ENCODE peak calls at places on chromosomes 7 and 10, in five cellular contexts. One of them, this sample, is unnamed.

GRCh38 chr10:1661861-1662260 is 75.5 kb downstream of the ADARB2 start:
- DNase-seq in choroid plexus epithelial cell: no peak
- DNase-seq in fibroblast of the aortic adventitia: no peak
- DNase-seq in bronchial epithelial cell: no peak
- DNase-seq in endothelial cell: no peak
- DNase-seq in this sample: no peak

GRCh38 chr10:73644015-73644743 is 2.9 kb upstream of the MYOZ1 start:
- DNase-seq in endothelial cell: peak; percentile 67
- DNase-seq in bronchial epithelial cell: peak; percentile 61
- DNase-seq in fibroblast of the aortic adventitia: peak; percentile 84
- DNase-seq in choroid plexus epithelial cell: peak; percentile 82
- DNase-seq in this sample: peak; percentile 81

GRCh38 chr7:134535272-134535918 is 8.0 kb downstream of the AKR1B10 start:
- DNase-seq in fibroblast of the aortic adventitia: no peak
- DNase-seq in bronchial epithelial cell: no peak
- DNase-seq in endothelial cell: no peak
- DNase-seq in choroid plexus epithelial cell: no peak
- DNase-seq in this sample: no peak

GRCh38 chr7:18680576-18680975 is 185.0 kb downstream of the HDAC9 start:
- DNase-seq in choroid plexus epithelial cell: no peak
- DNase-seq in endothelial cell: no peak
- DNase-seq in bronchial epithelial cell: no peak
- DNase-seq in fibroblast of the aortic adventitia: no peak
- DNase-seq in this sample: no peak

GRCh38 chr10:96496281-96496925 is 17.3 kb downstream of the TLL2 start:
- DNase-seq in choroid plexus epithelial cell: peak; percentile 57
- DNase-seq in bronchial epithelial cell: no peak
- DNase-seq in fibroblast of the aortic adventitia: peak; percentile 35
- DNase-seq in endothelial cell: peak; percentile 55
- DNase-seq in this sample: no peak

GRCh38 chr7:148773344-148773743 is 74.6 kb downstream of the CUL1 start:
- DNase-seq in fibroblast of the aortic adventitia: no peak
- DNase-seq in endothelial cell: no peak
- DNase-seq in bronchial epithelial cell: no peak
- DNase-seq in choroid plexus epithelial cell: peak; percentile 88
- DNase-seq in this sample: no peak

GRCh38 chr7:1818581-1819200 is 148.6 kb downstream of the ELFN1 start:
- DNase-seq in choroid plexus epithelial cell: no peak
- DNase-seq in bronchial epithelial cell: no peak
- DNase-seq in endothelial cell: no peak
- DNase-seq in fibroblast of the aortic adventitia: no peak
- DNase-seq in this sample: no peak

GRCh38 chr7:48875300-48875916 is 48.9 kb upstream of the CDC14C start:
- DNase-seq in fibroblast of the aortic adventitia: peak; percentile 3
- DNase-seq in endothelial cell: peak; percentile 50
- DNase-seq in bronchial epithelial cell: peak; percentile 52
- DNase-seq in choroid plexus epithelial cell: peak; percentile 62
- DNase-seq in this sample: peak; percentile 26

GRCh38 chr10:3969876-3970666 is 185.1 kb upstream of the KLF6 start:
- DNase-seq in fibroblast of the aortic adventitia: no peak
- DNase-seq in choroid plexus epithelial cell: peak; percentile 43
- DNase-seq in endothelial cell: no peak
- DNase-seq in bronchial epithelial cell: peak; percentile 75
- DNase-seq in this sample: no peak

GRCh38 chr7:145718129-145718528 is 398.5 kb upstream of the CNTNAP2 start:
- DNase-seq in fibroblast of the aortic adventitia: no peak
- DNase-seq in bronchial epithelial cell: no peak
- DNase-seq in choroid plexus epithelial cell: no peak
- DNase-seq in endothelial cell: no peak
- DNase-seq in this sample: no peak

GRCh38 chr7:96920713-96921112 is 84.6 kb upstream of the DLX6 start:
- DNase-seq in choroid plexus epithelial cell: no peak
- DNase-seq in endothelial cell: no peak
- DNase-seq in fibroblast of the aortic adventitia: no peak
- DNase-seq in bronchial epithelial cell: peak; percentile 51
- DNase-seq in this sample: no peak

GRCh38 chr7:2640858-2641257 is 9.1 kb downstream of the TTYH3 start:
- DNase-seq in bronchial epithelial cell: no peak
- DNase-seq in endothelial cell: no peak
- DNase-seq in fibroblast of the aortic adventitia: no peak
- DNase-seq in choroid plexus epithelial cell: no peak
- DNase-seq in this sample: no peak

GRCh38 chr10:104274762-104275721 is 6.1 kb downstream of the GSTO2 start:
- DNase-seq in choroid plexus epithelial cell: peak; percentile 56
- DNase-seq in bronchial epithelial cell: peak; percentile 58
- DNase-seq in fibroblast of the aortic adventitia: peak; percentile 33
- DNase-seq in endothelial cell: peak; percentile 65
- DNase-seq in this sample: peak; percentile 88

GRCh38 chr7:28052933-28053332 is 127.7 kb downstream of the JAZF1 start:
- DNase-seq in fibroblast of the aortic adventitia: peak; percentile 20
- DNase-seq in choroid plexus epithelial cell: peak; percentile 82
- DNase-seq in endothelial cell: no peak
- DNase-seq in bronchial epithelial cell: peak; percentile 75
- DNase-seq in this sample: no peak

GRCh38 chr10:68496072-68496471 is 24.3 kb upstream of the DNA2 start:
- DNase-seq in endothelial cell: no peak
- DNase-seq in fibroblast of the aortic adventitia: no peak
- DNase-seq in choroid plexus epithelial cell: no peak
- DNase-seq in bronchial epithelial cell: no peak
- DNase-seq in this sample: no peak

GRCh38 chr7:68963547-68963946 is 634.7 kb upstream of the AUTS2 start:
- DNase-seq in endothelial cell: no peak
- DNase-seq in fibroblast of the aortic adventitia: peak; percentile 91
- DNase-seq in bronchial epithelial cell: peak; percentile 4
- DNase-seq in choroid plexus epithelial cell: peak; percentile 86
- DNase-seq in this sample: no peak

GRCh38 chr7:133675510-133676218 is 422.8 kb downstream of the EXOC4 start:
- DNase-seq in choroid plexus epithelial cell: no peak
- DNase-seq in endothelial cell: no peak
- DNase-seq in bronchial epithelial cell: peak; percentile 58
- DNase-seq in fibroblast of the aortic adventitia: no peak
- DNase-seq in this sample: no peak

GRCh38 chr7:149489391-149490024 is 8.1 kb downstream of the ZNF746 start:
- DNase-seq in choroid plexus epithelial cell: no peak
- DNase-seq in fibroblast of the aortic adventitia: no peak
- DNase-seq in endothelial cell: no peak
- DNase-seq in bronchial epithelial cell: peak; percentile 5
- DNase-seq in this sample: no peak

GRCh38 chr7:39609462-39610149 is 13.8 kb upstream of the RALA start:
- DNase-seq in bronchial epithelial cell: no peak
- DNase-seq in choroid plexus epithelial cell: no peak
- DNase-seq in fibroblast of the aortic adventitia: no peak
- DNase-seq in endothelial cell: peak; percentile 55
- DNase-seq in this sample: no peak

GRCh38 chr10:77386833-77387232 is 250.8 kb downstream of the KCNMA1 start:
- DNase-seq in choroid plexus epithelial cell: peak; percentile 50
- DNase-seq in bronchial epithelial cell: peak; percentile 37
- DNase-seq in endothelial cell: no peak
- DNase-seq in fibroblast of the aortic adventitia: peak; percentile 57
- DNase-seq in this sample: no peak

GRCh38 chr7:72152171-72153131 is 259.7 kb downstream of the CALN1 start:
- DNase-seq in bronchial epithelial cell: no peak
- DNase-seq in endothelial cell: no peak
- DNase-seq in choroid plexus epithelial cell: no peak
- DNase-seq in fibroblast of the aortic adventitia: no peak
- DNase-seq in this sample: no peak

GRCh38 chr10:86180861-86181260 is 185.7 kb downstream of the GRID1 start:
- DNase-seq in fibroblast of the aortic adventitia: no peak
- DNase-seq in bronchial epithelial cell: no peak
- DNase-seq in endothelial cell: no peak
- DNase-seq in choroid plexus epithelial cell: no peak
- DNase-seq in this sample: no peak

GRCh38 chr10:70323697-70324340 is 40.0 kb upstream of the NPFFR1 start:
- DNase-seq in bronchial epithelial cell: no peak
- DNase-seq in choroid plexus epithelial cell: no peak
- DNase-seq in endothelial cell: no peak
- DNase-seq in fibroblast of the aortic adventitia: no peak
- DNase-seq in this sample: no peak

GRCh38 chr10:100330128-100330527 is at the start of gene PKD2L1:
- DNase-seq in choroid plexus epithelial cell: no peak
- DNase-seq in endothelial cell: no peak
- DNase-seq in fibroblast of the aortic adventitia: no peak
- DNase-seq in bronchial epithelial cell: no peak
- DNase-seq in this sample: no peak

GRCh38 chr7:128157906-128158305 is 83.2 kb upstream of the LEP start:
- DNase-seq in fibroblast of the aortic adventitia: no peak
- DNase-seq in endothelial cell: no peak
- DNase-seq in choroid plexus epithelial cell: no peak
- DNase-seq in bronchial epithelial cell: no peak
- DNase-seq in this sample: no peak

GRCh38 chr7:155198901-155199845 is 98.5 kb upstream of the INSIG1 start:
- DNase-seq in fibroblast of the aortic adventitia: peak; percentile 74
- DNase-seq in bronchial epithelial cell: peak; percentile 58
- DNase-seq in choroid plexus epithelial cell: peak; percentile 42
- DNase-seq in endothelial cell: no peak
- DNase-seq in this sample: no peak

GRCh38 chr10:22761569-22762220 is 47.3 kb upstream of the PIP4K2A start:
- DNase-seq in choroid plexus epithelial cell: no peak
- DNase-seq in bronchial epithelial cell: no peak
- DNase-seq in fibroblast of the aortic adventitia: no peak
- DNase-seq in endothelial cell: no peak
- DNase-seq in this sample: no peak

GRCh38 chr7:111729483-111729882 is 167.2 kb upstream of the IMMP2L start:
- DNase-seq in choroid plexus epithelial cell: no peak
- DNase-seq in bronchial epithelial cell: no peak
- DNase-seq in fibroblast of the aortic adventitia: no peak
- DNase-seq in endothelial cell: no peak
- DNase-seq in this sample: no peak
- TF ChIP-seq CTCF in choroid plexus epithelial cell: no peak
- TF ChIP-seq CTCF in bronchial epithelial cell: no peak
- TF ChIP-seq CTCF in fibroblast of the aortic adventitia: no peak
- TF ChIP-seq CTCF in endothelial cell: no peak
- TF ChIP-seq CTCF in this sample: no peak

GRCh38 chr7:99579956-99580777 is 17.9 kb upstream of the TMEM225B start:
- DNase-seq in fibroblast of the aortic adventitia: peak; percentile 39
- DNase-seq in bronchial epithelial cell: peak; percentile 13
- DNase-seq in choroid plexus epithelial cell: peak; percentile 36
- DNase-seq in endothelial cell: peak; percentile 79
- DNase-seq in this sample: no peak
- TF ChIP-seq CTCF in fibroblast of the aortic adventitia: peak; percentile 37
- TF ChIP-seq CTCF in bronchial epithelial cell: peak; percentile 21
- TF ChIP-seq CTCF in choroid plexus epithelial cell: peak; percentile 51
- TF ChIP-seq CTCF in endothelial cell: peak; percentile 65
- TF ChIP-seq CTCF in this sample: peak; percentile 49

GRCh38 chr7:16801111-16801542 is 3.7 kb downstream of the AGR2 start:
- DNase-seq in endothelial cell: no peak
- DNase-seq in choroid plexus epithelial cell: peak; percentile 80
- DNase-seq in bronchial epithelial cell: peak; percentile 95
- DNase-seq in fibroblast of the aortic adventitia: peak; percentile 69
- DNase-seq in this sample: peak; percentile 90
- TF ChIP-seq CTCF in endothelial cell: no peak
- TF ChIP-seq CTCF in choroid plexus epithelial cell: peak; percentile 63
- TF ChIP-seq CTCF in bronchial epithelial cell: peak; percentile 48
- TF ChIP-seq CTCF in fibroblast of the aortic adventitia: peak; percentile 63
- TF ChIP-seq CTCF in this sample: peak; percentile 71

GRCh38 chr10:132634947-132635271 is 97.3 kb downstream of the INPP5A start:
- DNase-seq in bronchial epithelial cell: no peak
- DNase-seq in fibroblast of the aortic adventitia: no peak
- DNase-seq in endothelial cell: no peak
- DNase-seq in choroid plexus epithelial cell: no peak
- DNase-seq in this sample: no peak

GRCh38 chr10:132632091-132632561 is 94.5 kb downstream of the INPP5A start:
- DNase-seq in fibroblast of the aortic adventitia: no peak
- DNase-seq in choroid plexus epithelial cell: no peak
- DNase-seq in bronchial epithelial cell: no peak
- DNase-seq in endothelial cell: no peak
- DNase-seq in this sample: no peak

GRCh38 chr10:132636358-132636757 is 98.8 kb downstream of the INPP5A start:
- DNase-seq in bronchial epithelial cell: no peak
- DNase-seq in choroid plexus epithelial cell: no peak
- DNase-seq in fibroblast of the aortic adventitia: no peak
- DNase-seq in endothelial cell: no peak
- DNase-seq in this sample: no peak

GRCh38 chr10:132632851-132633684 is 95.5 kb downstream of the INPP5A start:
- DNase-seq in fibroblast of the aortic adventitia: peak; percentile 72
- DNase-seq in choroid plexus epithelial cell: peak; percentile 39
- DNase-seq in bronchial epithelial cell: no peak
- DNase-seq in endothelial cell: no peak
- DNase-seq in this sample: no peak

DNA sequence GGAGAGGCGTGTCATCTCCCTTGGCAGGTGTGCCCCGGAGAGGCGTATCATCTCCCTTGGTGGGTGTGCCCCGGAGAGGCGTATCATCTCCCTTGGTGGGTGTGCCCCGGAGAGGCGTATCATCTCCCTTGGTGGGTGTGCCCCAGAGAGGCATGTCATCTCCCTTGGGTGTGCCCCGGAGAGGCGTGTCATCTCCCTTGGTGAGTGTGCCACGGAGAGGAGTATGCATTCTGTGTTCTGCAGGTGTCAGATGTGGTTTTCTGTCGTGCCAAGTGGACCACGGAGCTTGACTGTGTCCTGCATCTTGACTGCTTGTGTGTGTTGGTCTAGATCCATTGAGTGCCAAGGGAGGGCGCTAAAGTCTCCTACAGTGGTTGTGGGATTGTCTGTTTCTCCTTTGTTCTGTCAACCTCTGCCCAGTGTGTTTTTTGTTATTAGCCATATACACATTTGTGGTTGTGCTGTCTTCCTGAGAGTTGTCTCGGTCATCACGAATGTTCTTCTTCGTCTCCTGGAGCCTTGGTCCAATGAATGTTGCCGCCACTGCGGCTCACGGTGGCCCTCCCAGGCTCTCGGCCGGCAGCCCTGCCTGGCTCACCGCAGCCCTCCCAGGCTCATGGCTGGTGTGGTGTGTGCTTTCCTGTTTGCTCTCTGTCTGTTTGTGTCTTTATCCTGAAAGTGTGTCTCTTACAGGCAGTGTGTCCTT is 96.8 kb downstream of the INPP5A start:
- DNase-seq in endothelial cell: no peak
- DNase-seq in bronchial epithelial cell: no peak
- DNase-seq in fibroblast of the aortic adventitia: no peak
- DNase-seq in choroid plexus epithelial cell: no peak
- DNase-seq in this sample: no peak
- TF ChIP-seq CTCF in endothelial cell: peak; percentile 19
- TF ChIP-seq CTCF in bronchial epithelial cell: no peak
- TF ChIP-seq CTCF in fibroblast of the aortic adventitia: no peak
- TF ChIP-seq CTCF in choroid plexus epithelial cell: peak; percentile 13
- TF ChIP-seq CTCF in this sample: no peak

GRCh38 chr10:21496285-21497176 is 29.0 kb downstream of the SKIDA1 start:
- DNase-seq in endothelial cell: peak; percentile 57
- DNase-seq in fibroblast of the aortic adventitia: no peak
- DNase-seq in bronchial epithelial cell: peak; percentile 18
- DNase-seq in choroid plexus epithelial cell: no peak
- DNase-seq in this sample: peak; percentile 41
- TF ChIP-seq CTCF in endothelial cell: no peak
- TF ChIP-seq CTCF in fibroblast of the aortic adventitia: peak; percentile 46
- TF ChIP-seq CTCF in bronchial epithelial cell: peak; percentile 52
- TF ChIP-seq CTCF in choroid plexus epithelial cell: peak; percentile 40
- TF ChIP-seq CTCF in this sample: peak; percentile 45

GRCh38 chr10:91856637-91857036 is 52.6 kb downstream of the FGFBP3 start:
- DNase-seq in bronchial epithelial cell: peak; percentile 15
- DNase-seq in fibroblast of the aortic adventitia: peak; percentile 18
- DNase-seq in endothelial cell: no peak
- DNase-seq in choroid plexus epithelial cell: peak; percentile 18
- DNase-seq in this sample: no peak
- TF ChIP-seq CTCF in bronchial epithelial cell: peak; percentile 44
- TF ChIP-seq CTCF in fibroblast of the aortic adventitia: peak; percentile 42
- TF ChIP-seq CTCF in endothelial cell: no peak
- TF ChIP-seq CTCF in choroid plexus epithelial cell: peak; percentile 46
- TF ChIP-seq CTCF in this sample: peak; percentile 39

This sample was measured in RWPE1.